ENCODE peak calls at places on chromosomes 13 and 19, in seven cellular contexts. G is colonic mucosa; N is COR-L47; V is sciatic nerve; E is fibroblast of the conjunctiva; K is stimulated activated CD4-positive, alpha-beta T cell treated with anti-CD3 and anti-CD28 coated beads, Interleukin-4, amount 100 ng/mL, for 1 hour; A is mesendoderm. O is an unnamed sample.

GRCh38 chr13:48542581-48543341 is 9.9 kb upstream of the RCBTB2 start:
- DNase-seq in G (peak), N (peak), V (peak), E (no peak), K (no peak), A (peak), O (no peak)

GRCh38 chr13:105543742-105544141 is 991.7 kb downstream of the EFNB2 start:
- DNase-seq in G (no peak), N (no peak), V (no peak), E (no peak), K (no peak), A (no peak), O (peak)

GRCh38 chr13:99656092-99656745 is 154.9 kb downstream of the TM9SF2 start:
- DNase-seq in G (peak), N (peak), V (peak), E (peak), K (peak), A (peak), O (peak)

GRCh38 chr13:76292726-76293125 is 593.5 kb downstream of the KCTD12 start:
- DNase-seq in G (no peak), N (no peak), V (no peak), E (no peak), K (no peak), A (no peak), O (no peak)

GRCh38 chr13:114100446-114101320 is 31.7 kb downstream of the RASA3 start:
- DNase-seq in G (no peak), N (no peak), V (peak), E (no peak), K (no peak), A (no peak), O (no peak)

GRCh38 chr13:110001622-110002275 is 215.4 kb upstream of the IRS2 start:
- DNase-seq in G (no peak), N (no peak), V (no peak), E (no peak), K (no peak), A (no peak), O (no peak)

GRCh38 chr13:74015137-74015536 is 119.1 kb downstream of the KLF12 start:
- DNase-seq in G (no peak), N (no peak), V (no peak), E (no peak), K (no peak), A (peak), O (no peak)

GRCh38 chr19:4501005-4501591 is 17.2 kb downstream of the PLIN4 start:
- DNase-seq in G (no peak), N (no peak), V (peak), E (no peak), K (no peak), A (no peak), O (no peak)

GRCh38 chr19:39677931-39678889 is 22.5 kb downstream of the LGALS16 start:
- DNase-seq in G (no peak), N (no peak), V (no peak), E (no peak), K (no peak), A (no peak), O (no peak)

GRCh38 chr13:65744761-65745160 is 1485.4 kb downstream of the PCDH9 start:
- DNase-seq in G (no peak), N (no peak), V (no peak), E (peak), K (no peak), A (no peak), O (peak)

GRCh38 chr13:74847966-74848365 is 634.0 kb downstream of the TBC1D4 start:
- DNase-seq in G (no peak), N (no peak), V (no peak), E (no peak), K (no peak), A (no peak), O (no peak)

GRCh38 chr19:1856698-1857603 is 6.4 kb downstream of the KLF16 start:
- DNase-seq in G (peak), N (no peak), V (peak), E (peak), K (peak), A (peak), O (peak)

GRCh38 chr13:38849316-38849715 is 141.3 kb downstream of the STOML3 start:
- DNase-seq in G (no peak), N (no peak), V (no peak), E (no peak), K (no peak), A (no peak), O (no peak)

GRCh38 chr13:113976711-113977684 is 3.1 kb upstream of the C13orf46 start:
- DNase-seq in G (no peak), N (no peak), V (peak), E (no peak), K (no peak), A (peak), O (peak)

GRCh38 chr13:32901994-32902780 is 114.0 kb upstream of the KL start:
- DNase-seq in G (no peak), N (no peak), V (no peak), E (no peak), K (no peak), A (no peak), O (no peak)

GRCh38 chr13:37602743-37603381 is 4.3 kb upstream of the POSTN start:
- DNase-seq in G (no peak), N (no peak), V (no peak), E (no peak), K (no peak), A (no peak), O (no peak)

GRCh38 chr19:7917292-7918061 is 2.7 kb upstream of the SNAPC2 start:
- DNase-seq in G (no peak), N (peak), V (peak), E (no peak), K (peak), A (peak), O (no peak)

GRCh38 chr19:8569066-8569761 is 8.0 kb downstream of the MYO1F start:
- DNase-seq in G (peak), N (no peak), V (no peak), E (peak), K (peak), A (no peak), O (peak)